ENCODE peak calls at places on chromosomes 5 and 9, in six cellular contexts. G is Right ventricle myocardium inferior; N is activated naive CD4-positive, alpha-beta T cell; A is stimulated activated CD8-positive, alpha-beta memory T cell treated with anti-CD3 and anti-CD28 coated beads, Interleukin-7, amount 100 ng/mL, for 1 hour; K is T1000; H is PC-3. I is an unnamed sample.
A peak's percentile ranks its signal among the peaks of the same experiment; 100 is the strongest.

GRCh38 chr9:73093740-73094379 is 57.8 kb upstream of the ANXA1 start:
- DNase-seq in G (no peak), N (no peak), A (no peak), K (no peak), H (no peak), I (no peak)

GRCh38 chr9:20048437-20048836 is 259.6 kb upstream of the SLC24A2 start:
- DNase-seq in G (no peak), N (no peak), A (no peak), K (no peak), H (no peak), I (no peak)

GRCh38 chr5:127959152-127959764 is 124.3 kb upstream of the SLC12A2 start:
- DNase-seq in G (peak; percentile 68), N (no peak), A (no peak), K (peak; percentile 33), H (peak; percentile 94), I (peak; percentile 21)

GRCh38 chr5:106940986-106941385 is 729.8 kb downstream of the EFNA5 start:
- DNase-seq in G (no peak), N (no peak), A (no peak), K (no peak), H (peak; percentile 85), I (no peak)

GRCh38 chr5:151869843-151870242 is 54.8 kb downstream of the GLRA1 start:
- DNase-seq in G (no peak), N (no peak), A (no peak), K (no peak), H (no peak), I (no peak)

GRCh38 chr5:136133416-136134383 is 1.1 kb downstream of the SMAD5 start:
- DNase-seq in G (peak; percentile 61), N (no peak), A (no peak), K (peak; percentile 6), H (peak; percentile 51), I (peak; percentile 35)

GRCh38 chr5:140611020-140611521 is 21.9 kb downstream of the CD14 start:
- DNase-seq in G (no peak), N (no peak), A (no peak), K (no peak), H (no peak), I (no peak)

GRCh38 chr9:135147938-135148337 is 60.5 kb downstream of the OLFM1 start:
- DNase-seq in G (peak; percentile 37), N (no peak), A (no peak), K (no peak), H (no peak), I (no peak)

GRCh38 chr5:124538931-124539330 is 207.5 kb downstream of the ZNF608 start:
- DNase-seq in G (no peak), N (no peak), A (no peak), K (no peak), H (no peak), I (no peak)

GRCh38 chr5:31361234-31361633 is 167.7 kb downstream of the CDH6 start:
- DNase-seq in G (no peak), N (no peak), A (no peak), K (peak; percentile 44), H (peak; percentile 48), I (peak; percentile 20)

GRCh38 chr9:9730174-9730573 is 882.6 kb downstream of the PTPRD start:
- DNase-seq in G (no peak), N (no peak), A (no peak), K (no peak), H (no peak), I (no peak)

GRCh38 chr5:10860196-10860543 is 99.1 kb upstream of the DAP start:
- DNase-seq in G (no peak), N (no peak), A (no peak), K (no peak), H (no peak), I (no peak)

GRCh38 chr5:87245451-87245850 is 22.2 kb upstream of the RASA1 start:
- DNase-seq in G (no peak), N (no peak), A (no peak), K (no peak), H (no peak), I (no peak)

GRCh38 chr5:165526357-165526756 is 2020.9 kb downstream of the MAT2B start:
- DNase-seq in G (no peak), N (no peak), A (no peak), K (no peak), H (no peak), I (no peak)

GRCh38 chr5:117741655-117742226 is 1167.1 kb upstream of the SEMA6A start:
- DNase-seq in G (no peak), N (no peak), A (no peak), K (no peak), H (no peak), I (no peak)

GRCh38 chr5:118806571-118806970 is 181.8 kb downstream of the DTWD2 start:
- DNase-seq in G (no peak), N (no peak), A (no peak), K (no peak), H (no peak), I (no peak)

GRCh38 chr5:120096413-120096812 is 367.7 kb upstream of the PRR16 start:
- DNase-seq in G (no peak), N (no peak), A (no peak), K (no peak), H (peak; percentile 65), I (no peak)

GRCh38 chr9:23702311-23702922 is 123.6 kb downstream of the ELAVL2 start:
- DNase-seq in G (no peak), N (no peak), A (no peak), K (no peak), H (peak; percentile 71), I (no peak)

GRCh38 chr5:61619777-61620518 is 287.9 kb downstream of the ZSWIM6 start:
- DNase-seq in G (no peak), N (no peak), A (no peak), K (no peak), H (no peak), I (no peak)

GRCh38 chr5:114857951-114858401 is 311.7 kb downstream of the TRIM36 start:
- DNase-seq in G (no peak), N (no peak), A (no peak), K (no peak), H (peak; percentile 2), I (no peak)

GRCh38 chr5:136810198-136810823 is 445.0 kb upstream of the TRPC7 start:
- DNase-seq in G (no peak), N (no peak), A (no peak), K (peak; percentile 18), H (peak; percentile 89), I (no peak)

GRCh38 chr5:78245126-78245525 is 49.4 kb downstream of the AP3B1 start:
- DNase-seq in G (no peak), N (no peak), A (no peak), K (no peak), H (no peak), I (no peak)

GRCh38 chr5:27171696-27172362 is 133.4 kb upstream of the CDH9 start:
- DNase-seq in G (no peak), N (no peak), A (no peak), K (no peak), H (no peak), I (no peak)

I was measured in H54.